ENCODE peak calls at places on chromosomes 7 and 10, in six cellular contexts. P is HFF-Myc, K is NCI-H460, E is WERI-Rb-1, B is AG08395, F is GF-D8. S is an unnamed sample.

GRCh38 chr7:144019457-144019856 is 19.3 kb downstream of the OR6B1 start:
- DNase-seq in P (no peak), K (peak), E (no peak), B (peak), F (no peak), S (peak)

GRCh38 chr7:46680147-46680546 is 759.1 kb upstream of the IGFBP3 start:
- DNase-seq in P (no peak), K (peak), E (no peak), B (no peak), F (no peak), S (no peak)

GRCh38 chr7:11185179-11185578 is 211.5 kb downstream of the PHF14 start:
- DNase-seq in P (no peak), K (no peak), E (no peak), B (no peak), F (no peak), S (no peak)

GRCh38 chr7:50821457-50821977 is 38.8 kb upstream of the GRB10 start:
- DNase-seq in P (peak), K (no peak), E (no peak), B (no peak), F (no peak), S (no peak)

GRCh38 chr7:20647908-20648776 is 32.7 kb downstream of the ABCB5 start:
- DNase-seq in P (no peak), K (peak), E (peak), B (no peak), F (no peak), S (no peak)

GRCh38 chr7:18116661-18117060 is 89.0 kb upstream of the PRPS1L1 start:
- DNase-seq in P (no peak), K (no peak), E (no peak), B (no peak), F (no peak), S (no peak)

GRCh38 chr7:116187400-116187799 is 22.9 kb upstream of the TES start:
- DNase-seq in P (no peak), K (no peak), E (no peak), B (no peak), F (no peak), S (no peak)

GRCh38 chr10:69769395-69769989 is 32.2 kb upstream of the COL13A1 start:
- DNase-seq in P (peak), K (peak), E (no peak), B (peak), F (no peak), S (peak)

GRCh38 chr10:26978531-26978930 is 117.8 kb upstream of the ABI1 start:
- DNase-seq in P (no peak), K (no peak), E (no peak), B (no peak), F (no peak), S (no peak)

GRCh38 chr10:71812016-71812912 is 38.8 kb downstream of the PSAP start:
- DNase-seq in P (no peak), K (peak), E (peak), B (peak), F (peak), S (no peak)

GRCh38 chr10:95469251-95469650 is 91.9 kb downstream of the SORBS1 start:
- DNase-seq in P (no peak), K (no peak), E (no peak), B (no peak), F (no peak), S (no peak)

GRCh38 chr7:9231683-9232082 is 798.3 kb downstream of the NXPH1 start:
- DNase-seq in P (no peak), K (no peak), E (peak), B (no peak), F (no peak), S (no peak)

GRCh38 chr10:30422981-30423654 is 10.9 kb upstream of the MAP3K8 start:
- DNase-seq in P (no peak), K (peak), E (no peak), B (peak), F (peak), S (peak)

GRCh38 chr7:135320277-135320676 is 86.6 kb downstream of the STRA8 start:
- DNase-seq in P (no peak), K (no peak), E (no peak), B (peak), F (no peak), S (peak)

GRCh38 chr7:3138206-3138605 is 94.5 kb upstream of the CARD11 start:
- DNase-seq in P (no peak), K (no peak), E (no peak), B (no peak), F (no peak), S (no peak)

GRCh38 chr7:111855161-111855841 is 293.0 kb upstream of the IMMP2L start:
- DNase-seq in P (peak), K (peak), E (peak), B (peak), F (peak), S (peak)

GRCh38 chr10:131896403-131896802 is 4.4 kb upstream of the PPP2R2D start:
- DNase-seq in P (no peak), K (no peak), E (no peak), B (no peak), F (peak), S (no peak)

GRCh38 chr10:92695679-92696605 is 6.2 kb downstream of the HHEX start:
- DNase-seq in P (no peak), K (no peak), E (no peak), B (peak), F (no peak), S (no peak)

GRCh38 chr10:29882766-29883165 is 176.6 kb downstream of the JCAD start:
- DNase-seq in P (no peak), K (no peak), E (no peak), B (no peak), F (no peak), S (no peak)

GRCh38 chr7:149800169-149800555 is 26.8 kb upstream of the ZNF467 start:
- DNase-seq in P (no peak), K (no peak), E (no peak), B (no peak), F (no peak), S (no peak)

GRCh38 chr10:13441476-13441875 is 87.3 kb downstream of the BEND7 start:
- DNase-seq in P (no peak), K (no peak), E (no peak), B (no peak), F (no peak), S (no peak)

GRCh38 chr7:5213286-5213645 is 23.2 kb downstream of the WIPI2 start:
- DNase-seq in P (no peak), K (no peak), E (no peak), B (no peak), F (no peak), S (no peak)

S was measured in AG04450.